ENCODE peak calls at places on chromosomes 11 and 22, in nine cellular contexts. X is brain microvascular endothelial cell, K is LNCaP clone FGC, A is ascending aorta, Y is AG04449, C is fibroblast of villous mesenchyme, Z is astrocyte of the spinal cord, F is lung, V is BJ. H is an unnamed sample.

GRCh38 chr11:101706541-101706940 is 122.7 kb upstream of the TRPC6 start:
- DNase-seq in V (peak), X (peak), K (no peak), C (peak), Y (no peak), Z (peak), F (no peak), A (no peak), H (no peak)

GRCh38 chr11:103890654-103891053 is 145.8 kb upstream of the DDI1 start:
- DNase-seq in C (no peak), K (no peak), Y (no peak), F (no peak), V (no peak), X (no peak), Z (no peak), A (no peak), H (no peak)

GRCh38 chr11:55401011-55401410 is 33.2 kb downstream of the OR4A15 start:
- DNase-seq in V (no peak), C (no peak), K (no peak), Y (no peak), A (no peak), Z (no peak), F (no peak), X (no peak), H (no peak)

GRCh38 chr11:45285931-45286632 is at the start of gene SYT13:
- DNase-seq in Z (no peak), A (no peak), V (no peak), F (no peak), K (no peak), Y (no peak), C (no peak), X (no peak), H (no peak)

GRCh38 chr22:25368271-25368670 is 148.8 kb downstream of the CRYBB2 start:
- DNase-seq in X (peak), C (peak), K (peak), V (peak), Z (peak), A (no peak), Y (peak), F (no peak), H (no peak)

GRCh38 chr11:130427581-130428211 is 713 bp downstream of the ADAMTS8 start:
- DNase-seq in X (no peak), Y (no peak), K (no peak), C (no peak), A (no peak), F (no peak), Z (no peak), V (no peak), H (no peak)

GRCh38 chr11:74321487-74322188 is 10.2 kb upstream of the P4HA3 start:
- DNase-seq in F (no peak), A (peak), Z (peak), Y (no peak), X (peak), V (peak), K (no peak), C (no peak), H (no peak)

GRCh38 chr11:134261626-134262488 is 8.5 kb downstream of the ACAD8 start:
- DNase-seq in F (no peak), K (no peak), V (no peak), X (no peak), C (no peak), Y (no peak), Z (peak), A (no peak), H (no peak)

GRCh38 chr11:57566035-57566504 is 1.4 kb downstream of the UBE2L6 start:
- DNase-seq in F (no peak), V (no peak), Y (no peak), K (no peak), X (peak), A (no peak), Z (peak), C (peak), H (peak)

GRCh38 chr22:32584650-32585049 is 110.0 kb downstream of the FBXO7 start:
- DNase-seq in V (no peak), F (no peak), K (no peak), C (peak), X (no peak), Y (no peak), Z (peak), A (no peak), H (no peak)

GRCh38 chr11:31214337-31214736 is 155.2 kb downstream of the DCDC1 start:
- DNase-seq in X (no peak), V (no peak), Z (no peak), K (no peak), F (no peak), Y (no peak), C (no peak), A (no peak), H (no peak)

GRCh38 chr11:126700773-126701554 is 299.6 kb downstream of the KIRREL3 start:
- DNase-seq in V (no peak), A (no peak), Z (no peak), Y (no peak), K (no peak), X (no peak), C (no peak), F (no peak), H (no peak)

GRCh38 chr11:134126197-134126822 is 57.4 kb downstream of the JAM3 start:
- DNase-seq in X (peak), K (no peak), F (no peak), V (peak), C (peak), Y (peak), Z (peak), A (no peak), H (peak)

GRCh38 chr22:17380711-17381087 is 11.4 kb downstream of the CECR2 start:
- DNase-seq in F (no peak), C (no peak), Z (no peak), K (no peak), X (no peak), Y (no peak), V (no peak), A (no peak), H (no peak)

GRCh38 chr11:12110714-12111481 is 508 bp downstream of the MICAL2 start:
- DNase-seq in V (no peak), K (no peak), F (peak), C (peak), Y (no peak), A (no peak), Z (peak), X (no peak), H (no peak)

GRCh38 chr11:3939651-3940190 is 84.3 kb downstream of the STIM1 start:
- DNase-seq in F (no peak), A (no peak), K (no peak), C (peak), Z (peak), Y (no peak), X (no peak), V (peak), H (peak)

GRCh38 chr22:39592104-39593060 is 21.8 kb downstream of the CACNA1I start:
- DNase-seq in Y (peak), V (peak), Z (peak), C (peak), F (no peak), K (no peak), A (peak), X (peak), H (peak)

GRCh38 chr11:19092342-19092741 is 24.6 kb upstream of the ZDHHC13 start:
- DNase-seq in A (no peak), Z (no peak), K (no peak), F (no peak), X (no peak), V (no peak), Y (no peak), C (no peak), H (no peak)

GRCh38 chr11:19087658-19088057 is 27.1 kb upstream of the MRGPRX2 start:
- DNase-seq in C (peak), Y (peak), Z (peak), V (peak), X (peak), F (no peak), A (no peak), K (no peak), H (peak)

GRCh38 chr11:19091366-19091765 is 25.6 kb upstream of the ZDHHC13 start:
- DNase-seq in K (no peak), Z (no peak), F (no peak), X (no peak), V (no peak), C (no peak), Y (no peak), A (no peak), H (no peak)

GRCh38 chr11:19088791-19089190 is 28.2 kb upstream of the ZDHHC13 start:
- DNase-seq in Z (no peak), V (no peak), F (no peak), X (no peak), A (no peak), C (no peak), Y (no peak), K (no peak), H (no peak)

GRCh38 chr11:19089421-19089820 is 27.5 kb upstream of the ZDHHC13 start:
- DNase-seq in Z (no peak), A (no peak), K (no peak), V (no peak), Y (no peak), C (no peak), F (no peak), X (no peak), H (no peak)
- H3K4me3 ChIP-seq in Z (no peak), A (no peak), K (no peak), V (no peak), Y (no peak), C (no peak), F (no peak), X (no peak), H (no peak)

GRCh38 chr11:43573233-43573632 is 107.3 kb upstream of the HSD17B12 start:
- DNase-seq in Z (no peak), C (no peak), V (no peak), A (no peak), X (no peak), Y (no peak), F (no peak), K (no peak), H (no peak)

GRCh38 chr11:43561832-43562231 is 118.7 kb upstream of the HSD17B12 start:
- DNase-seq in X (no peak), Z (no peak), A (no peak), C (no peak), F (no peak), Y (no peak), V (no peak), K (no peak), H (no peak)

GRCh38 chr11:43567396-43567975 is 113.1 kb upstream of the HSD17B12 start:
- DNase-seq in X (no peak), K (no peak), V (no peak), C (peak), F (no peak), A (no peak), Z (peak), Y (no peak), H (peak)
- TF ChIP-seq CTCF in X (peak), K (peak), V (peak), C (peak), F (peak), A (peak), Z (peak), Y (peak), H (peak)

GRCh38 chr11:128686745-128687177 is 7.1 kb upstream of the FLI1 start:
- DNase-seq in C (peak), F (no peak), A (no peak), Z (peak), Y (no peak), V (no peak), K (no peak), X (peak), H (no peak)
- H3K4me3 ChIP-seq in C (peak), F (no peak), A (peak), Z (peak), Y (peak), V (peak), K (no peak), X (peak), H (peak)

GRCh38 chr11:19306570-19306969 is 65.8 kb upstream of the E2F8 start:
- DNase-seq in K (no peak), X (no peak), Z (no peak), A (no peak), Y (no peak), V (no peak), F (no peak), C (no peak), H (no peak)

GRCh38 chr11:19313140-19313539 is 72.4 kb upstream of the E2F8 start:
- DNase-seq in C (no peak), A (no peak), F (no peak), Y (no peak), X (no peak), K (no peak), Z (no peak), V (no peak), H (no peak)

GRCh38 chr11:19311306-19312030 is 70.7 kb upstream of the E2F8 start:
- DNase-seq in X (peak), Y (no peak), V (no peak), A (peak), C (peak), F (peak), K (peak), Z (peak), H (no peak)

DNA sequence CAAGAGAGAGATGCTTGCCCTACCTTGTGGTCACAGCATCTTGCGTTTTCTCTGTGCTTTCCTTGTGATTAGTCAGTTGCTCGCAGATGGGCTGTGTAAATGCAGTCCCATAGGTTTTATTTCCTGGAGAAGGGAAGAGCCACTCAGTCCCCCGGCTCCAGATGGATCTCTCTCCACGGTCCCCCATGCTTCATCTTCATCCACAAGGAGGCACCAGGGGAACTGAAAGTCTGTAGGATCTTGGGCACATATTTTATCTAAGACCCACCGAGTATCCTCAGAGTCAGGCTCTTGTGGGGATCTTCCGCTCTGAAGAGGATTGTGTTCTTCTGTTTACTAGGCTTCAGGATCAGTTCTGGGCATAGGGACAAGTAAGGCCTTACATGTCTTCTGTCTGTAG is 66.8 kb upstream of the E2F8 start:
- DNase-seq in Z (no peak), A (no peak), V (no peak), X (no peak), C (no peak), K (no peak), Y (no peak), F (no peak), H (no peak)
- TF ChIP-seq CTCF in Z (no peak), A (no peak), V (no peak), X (peak), C (no peak), K (no peak), Y (no peak), F (no peak), H (no peak)

GRCh38 chr11:66962247-66962646 is 4.1 kb upstream of the PC start:
- DNase-seq in X (no peak), C (no peak), K (no peak), A (no peak), Y (no peak), F (no peak), V (no peak), Z (no peak), H (no peak)

GRCh38 chr11:66958232-66958955 is at the start of gene PC:
- DNase-seq in Y (peak), K (peak), X (peak), V (peak), Z (peak), A (peak), C (peak), F (peak), H (peak)

GRCh38 chr11:66957971-66958231 is 282 bp downstream of the PC start:
- DNase-seq in A (no peak), X (no peak), Y (no peak), C (no peak), F (no peak), K (no peak), V (no peak), Z (no peak), H (no peak)

GRCh38 chr11:66956689-66957290 is 1.4 kb downstream of the PC start:
- DNase-seq in K (no peak), Z (peak), C (peak), X (peak), F (no peak), V (no peak), A (no peak), Y (no peak), H (no peak)

DNA sequence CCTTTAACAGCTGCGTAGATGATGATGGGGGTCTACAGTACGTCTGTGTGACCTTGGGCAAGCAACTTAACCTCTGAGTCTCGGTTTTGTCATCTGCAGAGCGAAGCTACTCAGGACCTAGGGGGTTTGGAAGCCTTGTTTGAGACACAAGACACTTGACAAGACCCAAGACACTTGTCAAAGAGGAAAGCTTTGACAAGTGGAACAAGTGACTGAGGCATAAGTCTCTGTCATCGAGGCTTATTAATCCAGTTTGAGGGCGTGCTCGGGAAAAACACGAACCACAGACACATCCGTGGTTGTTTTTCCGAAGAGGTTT is 732 bp upstream of the PC start:
- DNase-seq in F (no peak), C (no peak), X (no peak), Z (no peak), A (no peak), V (no peak), Y (no peak), K (no peak), H (no peak)
- H3K4me3 ChIP-seq in F (no peak), C (peak), X (peak), Z (peak), A (peak), V (peak), Y (peak), K (peak), H (peak)

GRCh38 chr11:93225642-93226041 is 27.9 kb upstream of the SLC36A4 start:
- DNase-seq in Y (no peak), K (peak), F (no peak), X (no peak), C (peak), V (no peak), A (no peak), Z (peak), H (no peak)
- TF ChIP-seq CTCF in Y (no peak), K (peak), F (peak), X (no peak), C (peak), V (peak), A (peak), Z (no peak), H (no peak)

DNA sequence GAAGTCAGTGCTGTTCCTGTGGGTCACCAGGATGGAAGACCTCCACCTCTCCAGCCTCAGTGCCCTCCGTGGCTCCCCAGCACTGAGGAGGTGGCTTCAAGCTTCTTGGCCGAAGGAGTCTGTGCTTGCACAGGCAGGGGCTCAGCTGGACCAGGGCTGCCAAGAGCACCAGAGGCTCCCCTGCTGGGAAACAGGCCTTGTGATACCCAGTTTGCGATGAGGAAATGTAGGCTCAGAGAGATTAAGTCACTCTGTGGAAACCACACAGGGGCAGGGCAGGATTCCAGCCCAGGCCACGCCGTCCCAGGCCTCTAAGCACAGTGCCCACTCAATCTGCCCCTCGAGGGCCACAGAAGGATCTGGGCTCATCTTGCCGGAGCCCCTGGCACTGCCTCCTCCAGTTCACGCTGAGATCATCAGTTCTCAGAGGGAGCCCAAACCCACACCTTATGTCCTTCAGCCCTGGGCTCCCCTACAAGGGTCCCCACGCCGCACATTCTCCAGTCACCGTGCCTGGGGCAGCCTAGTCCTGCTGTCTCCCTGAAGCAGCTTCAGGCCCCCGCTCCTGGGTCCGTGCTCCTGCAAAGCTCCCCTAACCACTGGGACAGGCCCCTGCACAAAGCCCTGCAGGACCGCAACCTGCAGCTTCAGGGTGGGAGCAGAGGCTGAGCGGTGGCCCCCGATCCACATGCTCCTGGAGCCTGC is 21.6 kb downstream of the ANO1 start:
- DNase-seq in K (no peak), V (no peak), Y (no peak), C (peak), Z (peak), A (no peak), F (no peak), X (peak), H (peak)
- H3K4me3 ChIP-seq in K (no peak), V (no peak), Y (no peak), C (no peak), Z (no peak), A (no peak), F (no peak), X (no peak), H (no peak)